ENCODE peak calls at places on chromosomes 6 and 20, in nine cellular contexts. G is mammary epithelial cell, S is A549, B is psoas muscle, I is GM12878, N is ascending aorta, D is lower lobe of right lung, J is lung, U is cardiac muscle cell. P is an unnamed sample.

GRCh38 chr6:42104095-42104806 is 38.2 kb downstream of the C6orf132 start:
- DNase-seq in G (no peak), S (no peak), B (peak; percentile 76), I (peak; percentile 15), N (peak; percentile 80), D (peak; percentile 89), J (peak; percentile 88), U (peak; percentile 90), P (peak; percentile 23)

GRCh38 chr6:4100655-4101054 is 21.7 kb upstream of the FAM217A start:
- DNase-seq in G (no peak), S (no peak), B (no peak), I (no peak), N (no peak), D (no peak), J (no peak), U (no peak), P (no peak)

GRCh38 chr6:34970962-34971361 is 81.9 kb downstream of the ANKS1A start:
- DNase-seq in G (no peak), S (no peak), B (no peak), I (no peak), N (no peak), D (no peak), J (no peak), U (peak; percentile 38), P (no peak)

GRCh38 chr6:149128489-149129145 is 188.9 kb upstream of the TAB2 start:
- DNase-seq in G (no peak), S (no peak), B (no peak), I (no peak), N (no peak), D (no peak), J (no peak), U (peak; percentile 44), P (no peak)

GRCh38 chr6:105794870-105795269 is 291.3 kb upstream of the PRDM1 start:
- DNase-seq in G (no peak), S (no peak), B (no peak), I (no peak), N (no peak), D (no peak), J (no peak), U (no peak), P (no peak)

GRCh38 chr6:87572860-87573259 is 16.9 kb downstream of the RARS2 start:
- DNase-seq in G (no peak), S (no peak), B (no peak), I (no peak), N (no peak), D (no peak), J (no peak), U (no peak), P (no peak)

GRCh38 chr6:32175711-32176475 is at the start of gene AGPAT1:
- DNase-seq in G (peak; percentile 93), S (peak; percentile 90), B (peak; percentile 97), I (peak; percentile 92), N (peak; percentile 97), D (peak; percentile 96), J (peak; percentile 96), U (peak; percentile 98), P (peak; percentile 97)

GRCh38 chr6:170091639-170092579 is 199.0 kb downstream of the DLL1 start:
- DNase-seq in G (no peak), S (no peak), B (no peak), I (no peak), N (peak; percentile 35), D (peak; percentile 14), J (no peak), U (no peak), P (no peak)

GRCh38 chr6:46796842-46797241 is 3.7 kb downstream of the MEP1A start:
- DNase-seq in G (peak; percentile 89), S (no peak), B (no peak), I (no peak), N (no peak), D (no peak), J (no peak), U (no peak), P (no peak)

GRCh38 chr6:94510877-94511276 is 1066.5 kb upstream of the MANEA start:
- DNase-seq in G (no peak), S (no peak), B (no peak), I (no peak), N (no peak), D (no peak), J (no peak), U (no peak), P (no peak)

GRCh38 chr6:12266571-12266970 is 23.6 kb upstream of the EDN1 start:
- DNase-seq in G (peak; percentile 62), S (no peak), B (no peak), I (no peak), N (no peak), D (no peak), J (no peak), U (peak; percentile 70), P (no peak)

GRCh38 chr6:41428995-41429417 is 93.6 kb downstream of the NCR2 start:
- DNase-seq in G (peak; percentile 41), S (no peak), B (peak; percentile 52), I (no peak), N (peak; percentile 73), D (peak; percentile 46), J (no peak), U (peak; percentile 59), P (peak; percentile 46)

GRCh38 chr6:118485601-118486550 is 62.2 kb upstream of the PLN start:
- DNase-seq in G (no peak), S (no peak), B (no peak), I (peak; percentile 35), N (no peak), D (no peak), J (no peak), U (no peak), P (no peak)

GRCh38 chr20:41776450-41776849 is 158.3 kb upstream of the CHD6 start:
- DNase-seq in G (no peak), S (no peak), B (no peak), I (no peak), N (no peak), D (no peak), J (no peak), U (no peak), P (no peak)

GRCh38 chr6:72776456-72776855 is 154.6 kb downstream of the KCNQ5 start:
- DNase-seq in G (no peak), S (no peak), B (no peak), I (no peak), N (no peak), D (no peak), J (no peak), U (no peak), P (no peak)

GRCh38 chr6:130215526-130215925 is 7.2 kb downstream of the SAMD3 start:
- DNase-seq in G (no peak), S (no peak), B (no peak), I (no peak), N (no peak), D (no peak), J (no peak), U (no peak), P (no peak)

GRCh38 chr6:163706688-163707087 is 292.2 kb downstream of the QKI start:
- DNase-seq in G (no peak), S (no peak), B (no peak), I (no peak), N (peak; percentile 49), D (no peak), J (no peak), U (no peak), P (peak; percentile 63)

GRCh38 chr6:134437376-134437775 is 119.5 kb upstream of the SGK1 start:
- DNase-seq in G (peak; percentile 63), S (peak; percentile 17), B (no peak), I (peak; percentile 15), N (no peak), D (peak; percentile 65), J (no peak), U (peak; percentile 20), P (no peak)

DNA sequence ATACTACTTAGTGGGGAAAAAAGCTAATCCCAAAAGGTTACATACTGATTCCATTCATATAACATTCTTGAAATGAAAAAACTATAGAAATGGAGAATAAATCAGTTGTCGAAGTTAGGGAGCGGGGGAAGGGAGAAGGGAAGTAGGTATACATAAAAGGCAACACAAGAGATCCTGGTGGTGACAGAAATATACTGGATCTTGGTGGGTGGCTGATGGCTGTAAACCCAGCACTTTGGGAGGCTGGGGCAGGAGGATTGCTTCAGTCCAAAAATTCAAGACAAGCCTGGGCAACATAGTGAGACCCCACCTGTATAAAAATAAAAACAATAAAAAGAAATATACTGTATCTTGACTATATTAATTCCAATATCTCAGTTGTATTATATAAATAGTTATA is 105.7 kb upstream of the LGSN start:
- DNase-seq in G (no peak), S (no peak), B (no peak), I (no peak), N (no peak), D (no peak), J (no peak), U (no peak), P (no peak)
- H3K4me1 ChIP-seq in G (no peaks in the 10 kb centered on the region), S (peaks cover 21% of the 10 kb centered on the region), B (peaks cover 11% of the 10 kb centered on the region), I (peaks cover under 1% of the 10 kb centered on the region), N (no peaks in the 10 kb centered on the region), D (no peaks in the 10 kb centered on the region), J (no peaks in the 10 kb centered on the region), U (no peaks in the 10 kb centered on the region), P (no peaks in the 10 kb centered on the region)

GRCh38 chr6:45002390-45002789 is 325.7 kb upstream of the RUNX2 start:
- DNase-seq in G (no peak), S (no peak), B (no peak), I (no peak), N (no peak), D (no peak), J (no peak), U (peak; percentile 19), P (no peak)

GRCh38 chr6:45009547-45009946 is 318.6 kb upstream of the RUNX2 start:
- DNase-seq in G (no peak), S (no peak), B (no peak), I (no peak), N (no peak), D (no peak), J (no peak), U (no peak), P (no peak)

GRCh38 chr6:45003400-45003799 is 324.7 kb upstream of the RUNX2 start:
- DNase-seq in G (no peak), S (no peak), B (no peak), I (no peak), N (no peak), D (no peak), J (no peak), U (no peak), P (no peak)

GRCh38 chr6:45003961-45004360 is 324.2 kb upstream of the RUNX2 start:
- DNase-seq in G (no peak), S (no peak), B (no peak), I (no peak), N (no peak), D (no peak), J (no peak), U (no peak), P (no peak)

GRCh38 chr6:45006893-45007292 is 321.2 kb upstream of the RUNX2 start:
- DNase-seq in G (no peak), S (no peak), B (no peak), I (no peak), N (no peak), D (no peak), J (no peak), U (no peak), P (no peak)
- H3K9me3 ChIP-seq in G (no peaks in the 10 kb centered on the region), S (no peaks in the 10 kb centered on the region), B (no peaks in the 10 kb centered on the region), I (no peaks in the 10 kb centered on the region), N (peaks cover 2% of the 10 kb centered on the region), D (no peaks in the 10 kb centered on the region), J (no peaks in the 10 kb centered on the region), U (no peaks in the 10 kb centered on the region), P (no peaks in the 10 kb centered on the region)

GRCh38 chr20:19588731-19589130 is 169.3 kb upstream of the RIN2 start:
- DNase-seq in G (no peak), S (no peak), B (no peak), I (no peak), N (no peak), D (no peak), J (no peak), U (no peak), P (no peak)
- H3K27ac ChIP-seq in G (no peak overlapping the region), S (no peak overlapping the region), B (no peak overlapping the region), I (no peak overlapping the region), N (no peak overlapping the region), D (no peak overlapping the region), J (no peak overlapping the region), U (no peak overlapping the region), P (no peak overlapping the region)

GRCh38 chr6:139594333-139594965 is 220.0 kb upstream of the CITED2 start:
- DNase-seq in G (no peak), S (no peak), B (no peak), I (no peak), N (no peak), D (no peak), J (no peak), U (no peak), P (no peak)
- H3K4me1 ChIP-seq in G (peaks cover 22% of the 10 kb centered on the region), S (peaks cover 37% of the 10 kb centered on the region), B (peaks cover 50% of the 10 kb centered on the region), I (no peaks in the 10 kb centered on the region), N (peaks cover 7% of the 10 kb centered on the region), D (peaks cover 50% of the 10 kb centered on the region), J (peaks cover 4% of the 10 kb centered on the region), U (peaks cover 44% of the 10 kb centered on the region), P (peaks cover under 1% of the 10 kb centered on the region)